ENCODE peak calls at places on chromosome 18, in five cellular contexts. S is HCT116, B is SK-N-SH, C is K562, X is HepG2. W is an unnamed sample.

GRCh38 chr18:7325126-7325430 is 94.2 kb downstream of the LRRC30 start:
- DNase-seq in C (no peak), X (no peak), B (no peak), S (no peak), W (no peak)

GRCh38 chr18:79598046-79598884 is 81.3 kb upstream of the CTDP1 start:
- DNase-seq in C (no peak), S (no peak), B (no peak), X (no peak), W (no peak)

GRCh38 chr18:63795611-63796010 is 20.4 kb downstream of the SERPINB7 start:
- DNase-seq in X (no peak), B (no peak), C (no peak), S (no peak), W (no peak)

GRCh38 chr18:79599503-79599931 is 80.1 kb upstream of the CTDP1 start:
- DNase-seq in X (no peak), B (no peak), S (no peak), C (no peak), W (peak; percentile 33)

GRCh38 chr18:46069524-46069923 is 2.5 kb downstream of the PSTPIP2 start:
- DNase-seq in B (no peak), S (no peak), C (no peak), X (no peak), W (peak; percentile 73)

GRCh38 chr18:8933714-8934284 is 168.7 kb upstream of the NDUFV2 start:
- DNase-seq in C (no peak), X (no peak), S (no peak), B (no peak), W (no peak)

GRCh38 chr18:75489493-75490190 is 62.1 kb upstream of the SMIM21 start:
- DNase-seq in X (peak; percentile 7), S (peak; percentile 81), B (no peak), C (no peak), W (no peak)

GRCh38 chr18:75120521-75120920 is 88.4 kb downstream of the PTGR3 start:
- DNase-seq in C (no peak), B (no peak), S (no peak), X (no peak), W (no peak)

GRCh38 chr18:58176915-58177717 is 133.1 kb downstream of the NEDD4L start:
- DNase-seq in B (no peak), S (no peak), X (no peak), C (no peak), W (no peak)

GRCh38 chr18:10752407-10752806 is 226.6 kb downstream of the NAPG start:
- DNase-seq in X (no peak), S (no peak), B (no peak), C (no peak), W (no peak)

GRCh38 chr18:76491436-76491800 is 3.6 kb downstream of the ZNF516 start:
- DNase-seq in S (no peak), C (no peak), B (peak; percentile 81), X (peak; percentile 41), W (peak; percentile 74)
- TF ChIP-seq JUND in S (no peak), C (no peak), B (no peak), X (no peak), W (no peak)

DNA sequence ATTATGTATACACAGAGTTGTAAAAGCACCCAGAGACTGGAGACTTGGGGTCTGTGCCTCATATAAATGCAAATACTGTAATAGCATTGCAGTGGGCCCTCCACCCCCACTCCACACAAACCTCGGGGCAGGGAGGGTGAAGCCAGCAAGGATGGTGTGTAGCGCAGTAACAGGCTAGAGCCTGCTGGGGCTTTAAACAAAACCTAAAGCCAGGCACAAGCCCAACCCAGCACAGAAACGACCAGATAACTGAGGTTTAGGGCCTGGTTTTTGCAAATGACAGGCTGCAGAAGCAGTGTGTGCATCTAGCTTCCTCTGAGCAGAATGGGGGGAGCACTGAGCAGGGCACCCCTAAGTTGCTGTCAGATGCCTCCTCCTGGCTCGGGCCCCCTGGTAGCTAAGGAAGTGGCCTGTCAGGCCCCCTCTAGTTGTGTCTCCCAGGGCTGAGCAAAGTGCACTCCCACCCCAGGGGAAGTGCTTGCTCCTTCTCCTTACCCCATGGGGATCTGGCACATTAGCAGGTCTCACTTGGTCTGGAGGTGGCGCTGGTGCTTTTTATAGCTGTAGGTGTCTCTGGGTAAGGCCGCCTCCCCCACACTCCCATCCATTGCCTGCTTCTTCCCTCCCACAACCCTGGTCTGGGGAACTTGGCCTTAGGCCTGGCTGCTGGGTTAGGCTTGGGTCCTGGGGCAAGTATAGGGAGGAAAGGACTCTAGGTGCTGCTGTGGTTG is 135.1 kb downstream of the CELF4 start:
- DNase-seq in B (peak; percentile 59), X (no peak), S (no peak), C (peak; percentile 18), W (no peak)
- TF ChIP-seq JUND in B (no peak), X (no peak), S (no peak), C (no peak), W (no peak)

DNA sequence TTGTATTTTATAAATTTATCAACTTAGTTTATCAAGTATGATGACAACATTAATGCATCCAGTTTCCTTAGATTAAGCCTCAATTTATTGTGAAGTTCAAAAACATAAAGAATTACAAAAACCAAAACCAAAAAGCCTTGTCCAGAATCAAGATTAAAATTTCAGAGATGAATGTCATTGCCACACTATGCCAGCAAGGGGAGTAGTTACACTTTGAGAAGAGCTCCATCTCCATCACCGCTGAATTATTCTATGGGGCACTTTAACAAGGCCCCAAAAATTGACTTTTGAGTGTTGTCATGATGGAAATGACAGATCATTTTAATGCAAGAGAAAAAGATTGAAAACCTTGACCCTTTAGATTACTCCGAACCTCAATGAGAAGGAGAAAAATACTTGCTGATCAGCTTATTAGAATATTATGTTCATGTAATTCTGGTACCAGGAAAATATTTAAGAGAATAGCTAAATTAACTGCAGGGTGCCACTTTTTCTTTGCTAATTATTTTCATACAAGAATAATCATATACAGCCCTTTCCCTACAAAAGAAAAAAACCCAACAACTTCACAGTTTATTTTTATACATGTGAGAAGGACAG is 152.5 kb upstream of the AQP4 start:
- DNase-seq in B (peak; percentile 43), C (peak; percentile 7), S (no peak), X (peak; percentile 19), W (peak; percentile 47)
- TF ChIP-seq JUND in B (no peak), C (no peak), S (no peak), X (no peak), W (no peak)

DNA sequence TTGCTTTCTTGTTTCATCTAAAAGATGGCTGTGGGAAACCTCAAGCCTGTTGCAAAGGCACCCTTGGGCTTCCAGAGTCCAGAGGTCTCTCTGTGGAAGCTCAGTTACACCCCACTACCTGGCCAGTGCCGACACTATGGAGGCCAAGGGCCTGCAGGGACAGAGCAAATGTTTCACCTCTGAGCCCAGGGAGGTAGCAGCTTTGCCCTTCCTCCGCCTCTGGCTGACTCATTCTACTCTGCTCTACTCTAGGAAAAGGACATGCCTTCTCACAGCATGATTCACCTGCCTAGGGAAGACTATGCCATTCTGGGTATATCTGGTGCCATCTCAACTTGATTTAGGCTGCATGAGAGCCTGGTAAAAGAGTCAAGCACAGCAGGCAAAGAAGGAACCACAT is 12.2 kb downstream of the MYOM1 start:
- DNase-seq in B (no peak), X (peak; percentile 37), S (peak; percentile 22), C (no peak), W (no peak)
- TF ChIP-seq JUND in B (no peak), X (no peak), S (peak; percentile 72), C (no peak), W (no peak)

DNA sequence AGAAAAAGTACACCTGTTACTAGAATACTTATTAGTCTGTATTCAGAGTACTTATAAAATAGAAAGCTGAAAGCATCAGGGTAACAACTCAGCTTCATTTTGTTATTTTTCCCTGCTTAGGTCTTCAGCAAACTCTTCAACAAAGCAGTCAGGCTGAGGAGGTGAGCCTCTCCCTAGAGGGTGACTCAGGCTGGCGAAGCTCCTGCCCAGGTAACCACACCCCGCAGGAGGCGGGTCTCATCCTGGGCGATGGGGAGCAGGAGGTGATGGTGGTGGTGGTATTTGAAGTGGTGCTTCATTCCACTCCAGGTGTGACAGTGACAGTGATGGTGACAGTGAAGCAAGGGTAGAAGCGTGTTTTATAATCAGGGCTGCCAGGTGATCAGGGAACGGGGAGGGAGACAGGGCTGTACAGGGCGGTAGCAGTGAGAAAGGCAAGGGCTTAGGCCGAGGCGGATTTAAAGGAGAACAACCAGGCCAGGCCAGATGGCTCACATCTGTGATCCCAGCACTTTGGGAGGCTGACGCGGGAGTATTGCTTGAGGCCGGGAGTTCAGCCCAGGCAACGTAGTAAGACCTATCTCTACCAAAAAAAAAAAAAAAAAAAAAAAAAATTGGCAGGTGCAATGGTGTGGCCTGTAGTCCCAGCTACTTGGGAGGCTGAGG is 127.1 kb downstream of the SOCS6 start:
- DNase-seq in B (no peak), X (no peak), C (no peak), S (peak; percentile 64), W (no peak)
- TF ChIP-seq JUND in B (no peak), X (no peak), C (no peak), S (no peak), W (no peak)

GRCh38 chr18:31041346-31042067 is 1.0 kb downstream of the DSC3 start:
- DNase-seq in B (peak; percentile 20), X (no peak), C (no peak), S (no peak), W (no peak)
- TF ChIP-seq JUND in B (no peak), X (no peak), C (no peak), S (no peak), W (no peak)

W was measured in T47D.